ENCODE peak calls at places on chromosomes 13 and 19, in nine cellular contexts. One of them, this sample, is unnamed. For H3K9me3 and H3K36me3, the result is how much of the 10 kb centered on the place peaks cover.

GRCh38 chr19:8148410-8149231 is 771 bp downstream of the FBN3 start:
- DNase-seq in pancreas: no peak
- DNase-seq in upper lobe of left lung: peak
- DNase-seq in neuronal stem cell: peak
- DNase-seq in PC-3: peak
- DNase-seq in lung: no peak
- DNase-seq in HCT116: peak
- DNase-seq in uterus: no peak
- DNase-seq in HAP-1: peak
- DNase-seq in this sample: no peak

GRCh38 chr19:55259540-55260210 is 858 bp upstream of the PPP6R1 start:
- DNase-seq in pancreas: no peak
- DNase-seq in upper lobe of left lung: no peak
- DNase-seq in neuronal stem cell: no peak
- DNase-seq in PC-3: no peak
- DNase-seq in lung: no peak
- DNase-seq in HCT116: no peak
- DNase-seq in uterus: no peak
- DNase-seq in HAP-1: no peak
- DNase-seq in this sample: no peak

GRCh38 chr19:10508707-10509106 is 5.6 kb upstream of the KEAP1 start:
- DNase-seq in pancreas: no peak
- DNase-seq in upper lobe of left lung: no peak
- DNase-seq in neuronal stem cell: no peak
- DNase-seq in PC-3: peak
- DNase-seq in lung: no peak
- DNase-seq in HCT116: no peak
- DNase-seq in uterus: no peak
- DNase-seq in HAP-1: no peak
- DNase-seq in this sample: no peak

GRCh38 chr13:36875431-36875830 is 44.6 kb downstream of the SMAD9 start:
- DNase-seq in pancreas: no peak
- DNase-seq in upper lobe of left lung: no peak
- DNase-seq in neuronal stem cell: no peak
- DNase-seq in PC-3: no peak
- DNase-seq in lung: no peak
- DNase-seq in HCT116: no peak
- DNase-seq in uterus: no peak
- DNase-seq in HAP-1: no peak
- DNase-seq in this sample: no peak

GRCh38 chr19:991174-991931 is 7.2 kb downstream of the WDR18 start:
- DNase-seq in pancreas: peak
- DNase-seq in upper lobe of left lung: no peak
- DNase-seq in neuronal stem cell: no peak
- DNase-seq in PC-3: peak
- DNase-seq in lung: no peak
- DNase-seq in HCT116: peak
- DNase-seq in uterus: peak
- DNase-seq in HAP-1: no peak
- DNase-seq in this sample: peak

GRCh38 chr19:55590621-55591020 is 8.7 kb downstream of the FIZ1 start:
- DNase-seq in pancreas: no peak
- DNase-seq in upper lobe of left lung: no peak
- DNase-seq in neuronal stem cell: no peak
- DNase-seq in PC-3: peak
- DNase-seq in lung: no peak
- DNase-seq in HCT116: peak
- DNase-seq in uterus: no peak
- DNase-seq in HAP-1: no peak
- DNase-seq in this sample: no peak

GRCh38 chr13:99662678-99663077 is 161.4 kb downstream of the TM9SF2 start:
- DNase-seq in pancreas: no peak
- DNase-seq in upper lobe of left lung: no peak
- DNase-seq in neuronal stem cell: no peak
- DNase-seq in PC-3: no peak
- DNase-seq in lung: no peak
- DNase-seq in HCT116: no peak
- DNase-seq in uterus: no peak
- DNase-seq in HAP-1: no peak
- DNase-seq in this sample: no peak

GRCh38 chr19:35154535-35155406 is at the start of gene FXYD5:
- DNase-seq in pancreas: peak
- DNase-seq in upper lobe of left lung: peak
- DNase-seq in neuronal stem cell: no peak
- DNase-seq in PC-3: peak
- DNase-seq in lung: peak
- DNase-seq in HCT116: no peak
- DNase-seq in uterus: peak
- DNase-seq in HAP-1: peak
- DNase-seq in this sample: peak

GRCh38 chr19:37905936-37906867 is at the start of gene WDR87:
- DNase-seq in pancreas: peak
- DNase-seq in upper lobe of left lung: peak
- DNase-seq in neuronal stem cell: peak
- DNase-seq in PC-3: peak
- DNase-seq in lung: peak
- DNase-seq in HCT116: no peak
- DNase-seq in uterus: peak
- DNase-seq in HAP-1: peak
- DNase-seq in this sample: peak

GRCh38 chr13:113938246-113938645 is 35.6 kb downstream of the C13orf46 start:
- DNase-seq in pancreas: no peak
- DNase-seq in upper lobe of left lung: no peak
- DNase-seq in neuronal stem cell: no peak
- DNase-seq in PC-3: no peak
- DNase-seq in lung: no peak
- DNase-seq in HCT116: no peak
- DNase-seq in uterus: peak
- DNase-seq in HAP-1: no peak
- DNase-seq in this sample: no peak

GRCh38 chr19:16363133-16363851 is 38.7 kb downstream of the KLF2 start:
- DNase-seq in pancreas: peak
- DNase-seq in upper lobe of left lung: peak
- DNase-seq in neuronal stem cell: no peak
- DNase-seq in PC-3: no peak
- DNase-seq in lung: peak
- DNase-seq in HCT116: no peak
- DNase-seq in uterus: no peak
- DNase-seq in HAP-1: no peak
- DNase-seq in this sample: no peak

GRCh38 chr19:47786566-47786965 is 8.1 kb downstream of the SELENOW start:
- DNase-seq in pancreas: no peak
- DNase-seq in upper lobe of left lung: no peak
- DNase-seq in neuronal stem cell: no peak
- DNase-seq in PC-3: no peak
- DNase-seq in lung: no peak
- DNase-seq in HCT116: no peak
- DNase-seq in uterus: no peak
- DNase-seq in HAP-1: no peak
- DNase-seq in this sample: no peak

GRCh38 chr13:56752630-56753029 is 388.1 kb upstream of the PRR20A start:
- DNase-seq in pancreas: no peak
- DNase-seq in upper lobe of left lung: no peak
- DNase-seq in neuronal stem cell: no peak
- DNase-seq in PC-3: no peak
- DNase-seq in lung: no peak
- DNase-seq in HCT116: no peak
- DNase-seq in uterus: no peak
- DNase-seq in HAP-1: no peak
- DNase-seq in this sample: no peak

GRCh38 chr19:27694361-27695055 is 1518.4 kb downstream of the UQCRFS1 start:
- DNase-seq in pancreas: no peak
- DNase-seq in upper lobe of left lung: no peak
- DNase-seq in neuronal stem cell: no peak
- DNase-seq in PC-3: no peak
- DNase-seq in lung: peak
- DNase-seq in HCT116: no peak
- DNase-seq in uterus: no peak
- DNase-seq in HAP-1: no peak
- DNase-seq in this sample: no peak

GRCh38 chr19:27689734-27690241 is 1523.2 kb downstream of the UQCRFS1 start:
- DNase-seq in pancreas: no peak
- DNase-seq in upper lobe of left lung: no peak
- DNase-seq in neuronal stem cell: no peak
- DNase-seq in PC-3: no peak
- DNase-seq in lung: no peak
- DNase-seq in HCT116: no peak
- DNase-seq in uterus: no peak
- DNase-seq in HAP-1: no peak
- DNase-seq in this sample: no peak

GRCh38 chr19:27691991-27692390 is 1521.0 kb downstream of the UQCRFS1 start:
- DNase-seq in pancreas: no peak
- DNase-seq in upper lobe of left lung: no peak
- DNase-seq in neuronal stem cell: no peak
- DNase-seq in PC-3: no peak
- DNase-seq in lung: no peak
- DNase-seq in HCT116: no peak
- DNase-seq in uterus: no peak
- DNase-seq in HAP-1: no peak
- DNase-seq in this sample: no peak
- H3K9me3 ChIP-seq in pancreas: under half
- H3K9me3 ChIP-seq in upper lobe of left lung: under half
- H3K9me3 ChIP-seq in neuronal stem cell: under half
- H3K9me3 ChIP-seq in PC-3: under half
- H3K9me3 ChIP-seq in lung: under half
- H3K9me3 ChIP-seq in HCT116: under half
- H3K9me3 ChIP-seq in uterus: under half
- H3K9me3 ChIP-seq in HAP-1: under half
- H3K9me3 ChIP-seq in this sample: under half

DNA sequence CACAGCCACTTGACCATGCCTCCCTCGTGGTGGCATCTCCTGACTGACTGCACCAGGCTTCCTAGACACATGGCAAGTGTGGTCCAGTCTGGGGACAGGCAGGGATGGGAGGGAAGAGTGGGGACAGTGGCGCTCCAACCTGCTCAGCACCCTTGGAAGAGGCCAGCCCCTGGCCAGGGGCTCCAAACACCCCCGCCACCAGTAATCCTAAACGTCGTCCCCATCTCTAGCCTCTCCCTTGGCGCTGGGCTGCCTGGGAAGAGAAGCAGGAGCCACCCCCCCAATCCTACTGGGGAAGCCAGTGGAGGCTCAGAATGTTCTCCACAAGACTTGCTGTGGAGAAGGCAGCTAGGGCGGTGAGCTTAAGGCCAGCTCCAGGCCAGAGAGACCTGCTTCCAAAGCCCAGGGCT is 2.7 kb downstream of the RPL36 start:
- DNase-seq in pancreas: no peak
- DNase-seq in upper lobe of left lung: no peak
- DNase-seq in neuronal stem cell: no peak
- DNase-seq in PC-3: no peak
- DNase-seq in lung: no peak
- DNase-seq in HCT116: no peak
- DNase-seq in uterus: no peak
- DNase-seq in HAP-1: no peak
- DNase-seq in this sample: no peak
- H3K36me3 ChIP-seq in pancreas: under half
- H3K36me3 ChIP-seq in upper lobe of left lung: half or more
- H3K36me3 ChIP-seq in neuronal stem cell: under half
- H3K36me3 ChIP-seq in PC-3: half or more
- H3K36me3 ChIP-seq in lung: under half
- H3K36me3 ChIP-seq in HCT116: half or more
- H3K36me3 ChIP-seq in uterus: under half
- H3K36me3 ChIP-seq in HAP-1: half or more
- H3K36me3 ChIP-seq in this sample: half or more

DNA sequence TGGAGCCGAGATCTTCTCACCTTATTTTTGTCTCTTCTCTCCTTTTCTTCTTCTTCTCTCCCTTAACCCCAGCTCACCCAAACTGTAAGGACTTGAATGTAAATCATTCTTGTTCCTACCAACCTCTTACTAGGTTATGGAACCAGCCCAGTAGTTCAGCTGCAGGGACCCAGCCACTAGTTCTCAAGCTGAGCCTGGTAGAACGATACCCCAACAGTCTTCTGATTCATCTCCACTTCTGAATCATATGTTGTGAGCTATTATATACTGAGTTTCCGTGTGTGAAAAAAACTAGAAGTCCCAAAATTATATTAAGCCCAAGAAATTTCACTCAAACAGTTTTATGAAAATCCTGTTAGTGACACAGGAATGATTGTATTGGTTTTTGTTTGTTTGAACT is 67.7 kb downstream of the DCT start:
- DNase-seq in pancreas: no peak
- DNase-seq in upper lobe of left lung: no peak
- DNase-seq in neuronal stem cell: no peak
- DNase-seq in PC-3: no peak
- DNase-seq in lung: no peak
- DNase-seq in HCT116: no peak
- DNase-seq in uterus: no peak
- DNase-seq in HAP-1: no peak
- DNase-seq in this sample: no peak
- H3K4me3 ChIP-seq in pancreas: no peak
- H3K4me3 ChIP-seq in upper lobe of left lung: no peak
- H3K4me3 ChIP-seq in neuronal stem cell: no peak
- H3K4me3 ChIP-seq in PC-3: no peak
- H3K4me3 ChIP-seq in lung: no peak
- H3K4me3 ChIP-seq in HCT116: no peak
- H3K4me3 ChIP-seq in uterus: no peak
- H3K4me3 ChIP-seq in HAP-1: no peak
- H3K4me3 ChIP-seq in this sample: no peak

GRCh38 chr19:22609630-22610029 is 24.5 kb upstream of the ZNF492 start:
- DNase-seq in pancreas: no peak
- DNase-seq in upper lobe of left lung: peak
- DNase-seq in neuronal stem cell: no peak
- DNase-seq in PC-3: no peak
- DNase-seq in lung: no peak
- DNase-seq in HCT116: no peak
- DNase-seq in uterus: no peak
- DNase-seq in HAP-1: no peak
- DNase-seq in this sample: no peak

GRCh38 chr19:22616659-22617058 is 17.5 kb upstream of the ZNF492 start:
- DNase-seq in pancreas: no peak
- DNase-seq in upper lobe of left lung: peak
- DNase-seq in neuronal stem cell: no peak
- DNase-seq in PC-3: no peak
- DNase-seq in lung: no peak
- DNase-seq in HCT116: no peak
- DNase-seq in uterus: no peak
- DNase-seq in HAP-1: no peak
- DNase-seq in this sample: no peak

GRCh38 chr19:22608441-22608840 is 25.7 kb upstream of the ZNF492 start:
- DNase-seq in pancreas: no peak
- DNase-seq in upper lobe of left lung: no peak
- DNase-seq in neuronal stem cell: no peak
- DNase-seq in PC-3: no peak
- DNase-seq in lung: no peak
- DNase-seq in HCT116: no peak
- DNase-seq in uterus: no peak
- DNase-seq in HAP-1: no peak
- DNase-seq in this sample: no peak

GRCh38 chr19:22610121-22610520 is 24.0 kb upstream of the ZNF492 start:
- DNase-seq in pancreas: no peak
- DNase-seq in upper lobe of left lung: no peak
- DNase-seq in neuronal stem cell: no peak
- DNase-seq in PC-3: no peak
- DNase-seq in lung: no peak
- DNase-seq in HCT116: no peak
- DNase-seq in uterus: no peak
- DNase-seq in HAP-1: no peak
- DNase-seq in this sample: no peak

DNA sequence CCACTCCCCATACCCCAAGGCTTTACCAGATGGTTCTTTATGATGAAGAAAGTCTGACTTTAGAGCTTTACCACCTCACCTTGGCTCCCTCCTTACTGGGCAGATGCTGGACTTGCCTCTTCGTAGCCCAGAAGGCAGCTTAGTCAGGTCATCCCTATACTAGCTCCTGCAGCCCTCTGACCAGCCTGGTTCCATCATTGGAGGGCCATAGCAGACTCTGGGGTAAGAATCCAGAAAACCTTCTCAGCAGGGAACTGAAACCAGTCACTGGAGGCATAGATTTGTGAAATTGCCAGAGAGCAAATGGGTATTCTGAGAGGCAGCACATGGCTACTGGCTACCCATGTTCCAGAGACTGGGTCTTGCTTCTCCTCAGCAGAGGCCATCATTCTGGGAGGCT is 21.8 kb upstream of the ZNF492 start:
- DNase-seq in pancreas: no peak
- DNase-seq in upper lobe of left lung: no peak
- DNase-seq in neuronal stem cell: no peak
- DNase-seq in PC-3: no peak
- DNase-seq in lung: no peak
- DNase-seq in HCT116: no peak
- DNase-seq in uterus: no peak
- DNase-seq in HAP-1: no peak
- DNase-seq in this sample: no peak
- H3K9me3 ChIP-seq in pancreas: under half
- H3K9me3 ChIP-seq in upper lobe of left lung: under half
- H3K9me3 ChIP-seq in neuronal stem cell: under half
- H3K9me3 ChIP-seq in PC-3: under half
- H3K9me3 ChIP-seq in lung: under half
- H3K9me3 ChIP-seq in HCT116: under half
- H3K9me3 ChIP-seq in uterus: under half
- H3K9me3 ChIP-seq in HAP-1: under half
- H3K9me3 ChIP-seq in this sample: under half